ENCODE peak calls at places on chromosomes 2 and 18, in four cellular contexts. I is K562, H is H1, C is HepG2. N is an unnamed sample.

GRCh38 chr18:11987527-11987926 is 6.2 kb downstream of the IMPA2 start:
- DNase-seq in I (no peak), H (no peak), C (no peak), N (no peak)

GRCh38 chr2:219458996-219459395 is 24.4 kb downstream of the SPEG start:
- DNase-seq in H (no peak), I (no peak), C (no peak), N (no peak)

GRCh38 chr2:42886921-42887320 is 94.5 kb upstream of the HAAO start:
- DNase-seq in H (no peak), C (no peak), I (no peak), N (no peak)

GRCh38 chr2:183946193-183946592 is 652.1 kb upstream of the ZNF804A start:
- DNase-seq in H (no peak), C (no peak), I (no peak), N (no peak)

GRCh38 chr2:121723316-121723715 is 13.4 kb downstream of the NIFK start:
- DNase-seq in I (no peak), C (no peak), H (no peak), N (no peak)

GRCh38 chr2:201697899-201698298 is 545 bp downstream of the MPP4 start:
- DNase-seq in C (no peak), I (no peak), H (no peak), N (no peak)

GRCh38 chr2:12652723-12653122 is 64.0 kb upstream of the TRIB2 start:
- DNase-seq in H (no peak), C (no peak), I (no peak), N (no peak)

GRCh38 chr2:207632575-207633492 is 7.6 kb upstream of the METTL21A start:
- DNase-seq in C (peak), H (no peak), I (peak), N (no peak)

GRCh38 chr2:109397883-109398282 is 215.9 kb downstream of the SEPTIN10 start:
- DNase-seq in I (no peak), C (no peak), H (no peak), N (no peak)

GRCh38 chr18:31954349-31954748 is 11.4 kb upstream of the TRAPPC8 start:
- DNase-seq in H (no peak), C (peak), I (no peak), N (no peak)

GRCh38 chr2:180696005-180696404 is 284.4 kb upstream of the UBE2E3 start:
- DNase-seq in H (no peak), C (no peak), I (no peak), N (no peak)

GRCh38 chr2:121856358-121856757 is 100.9 kb downstream of the TSN start:
- DNase-seq in I (peak), H (no peak), C (no peak), N (no peak)

GRCh38 chr18:11146238-11146946 is 3.0 kb downstream of the PIEZO2 start:
- DNase-seq in H (no peak), I (no peak), C (no peak), N (peak)

GRCh38 chr2:120017201-120017600 is 4.3 kb downstream of the EPB41L5 start:
- DNase-seq in C (no peak), H (no peak), I (no peak), N (no peak)

GRCh38 chr2:43464546-43464945 is 131.3 kb downstream of the THADA start:
- DNase-seq in H (no peak), C (no peak), I (no peak), N (no peak)

GRCh38 chr2:39659765-39660611 is 5.7 kb upstream of the TMEM178A start:
- DNase-seq in C (no peak), I (no peak), H (no peak), N (no peak)

GRCh38 chr2:181813963-181814565 is 77.5 kb upstream of the ITPRID2 start:
- DNase-seq in C (no peak), H (no peak), I (no peak), N (no peak)

GRCh38 chr18:42765225-42765624 is 350.3 kb downstream of the RIT2 start:
- DNase-seq in C (no peak), H (no peak), I (no peak), N (no peak)

GRCh38 chr2:158953926-158954763 is 14.3 kb upstream of the TANC1 start:
- DNase-seq in I (peak), C (peak), H (no peak), N (no peak)

GRCh38 chr2:74975016-74975415 is 16.6 kb downstream of the POLE4 start:
- DNase-seq in C (no peak), H (no peak), I (no peak), N (no peak)

GRCh38 chr2:157443795-157444642 is at the start of gene CYTIP:
- DNase-seq in H (no peak), C (no peak), I (peak), N (no peak)

GRCh38 chr18:39871976-39872375 is 2083.1 kb upstream of the PIK3C3 start:
- DNase-seq in I (no peak), C (no peak), H (no peak), N (no peak)

GRCh38 chr2:172552547-172553291 is 3.2 kb upstream of the PDK1 start:
- DNase-seq in C (no peak), I (peak), H (no peak), N (no peak)

GRCh38 chr2:10504370-10504993 is 56.4 kb upstream of the ODC1 start:
- DNase-seq in I (no peak), C (no peak), H (no peak), N (no peak)

GRCh38 chr2:50691518-50691917 is 340.4 kb downstream of the NRXN1 start:
- DNase-seq in C (no peak), H (no peak), I (no peak), N (no peak)

GRCh38 chr18:52682260-52682659 is 342.3 kb downstream of the DCC start:
- DNase-seq in C (no peak), I (no peak), H (peak), N (no peak)
- TF ChIP-seq SP1 in C (no peak), I (no peak), H (no peak), N (no peak)

DNA sequence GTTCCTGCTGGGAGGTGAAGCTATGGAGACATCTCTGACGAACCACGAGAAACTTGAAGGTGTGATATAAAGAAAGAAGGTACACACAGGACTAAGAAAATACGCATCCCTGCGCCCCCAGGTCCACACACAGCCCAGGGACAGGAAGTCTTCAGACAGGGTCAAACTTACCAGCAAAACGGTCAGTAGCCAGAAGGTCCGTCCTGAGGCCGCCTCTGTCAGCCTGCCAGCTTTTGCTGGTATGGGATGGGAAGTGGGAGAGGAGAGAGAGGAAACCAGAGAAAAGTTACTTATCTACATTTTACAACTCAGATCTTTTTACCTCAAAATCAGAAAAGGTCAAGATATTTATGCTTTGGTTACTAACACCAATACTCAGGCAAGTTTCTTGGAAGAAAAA is 47.2 kb downstream of the HDLBP start:
- DNase-seq in H (no peak), C (no peak), I (no peak), N (no peak)
- TF ChIP-seq JUN in H (no peak), C (no peak), I (no peak), N (no peak)

GRCh38 chr18:2968559-2968958 is 44.4 kb downstream of the LPIN2 start:
- DNase-seq in I (no peak), H (no peak), C (no peak), N (no peak)
- TF ChIP-seq SP1 in I (no peak), H (no peak), C (no peak), N (no peak)

DNA sequence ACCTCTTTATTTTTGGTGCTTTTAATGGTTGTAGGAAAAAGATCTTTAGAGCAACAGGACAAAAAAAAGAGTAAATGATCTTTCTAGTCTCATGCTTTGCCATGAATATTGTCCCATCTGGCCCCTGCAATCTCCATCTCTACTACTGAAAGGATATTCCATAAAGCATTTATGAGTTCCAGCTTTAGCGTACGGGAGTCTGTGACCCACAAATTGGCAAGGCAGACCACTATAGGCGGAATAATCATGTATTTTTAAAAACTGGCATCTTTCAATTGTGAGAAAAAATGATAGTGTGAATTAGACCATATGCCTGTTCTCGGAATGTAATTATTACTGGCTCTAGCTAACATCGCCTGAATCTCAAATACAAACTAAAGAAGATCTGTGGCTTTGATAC is 738.1 kb upstream of the NXPH2 start:
- DNase-seq in I (no peak), C (no peak), H (no peak), N (no peak)
- TF ChIP-seq JUN in I (no peak), C (no peak), H (no peak), N (no peak)

GRCh38 chr2:44751754-44752479 is 189.6 kb upstream of the SIX3 start:
- DNase-seq in C (no peak), H (no peak), I (peak), N (peak)
- TF ChIP-seq SP1 in C (no peak), H (no peak), I (no peak), N (no peak)

N was measured in WTC11.